ENCODE peak calls at places on chromosome 11, in nine cellular contexts. Q is MM.1S; D is CD8-positive, alpha-beta T cell; X is lower lobe of right lung; U is CD8-positive, alpha-beta memory T cell; B is adrenal gland; K is fibroblast of mammary gland; Z is heart right ventricle; J is hepatocyte. N is an unnamed sample.

GRCh38 chr11:106482920-106483761 is 405.7 kb downstream of the AASDHPPT start:
- DNase-seq in Q (no peak), D (no peak), X (no peak), U (no peak), B (no peak), K (peak), Z (no peak), J (peak), N (no peak)

GRCh38 chr11:61543606-61544306 is 35.2 kb downstream of the LRRC10B start:
- DNase-seq in Q (no peak), D (no peak), X (no peak), U (no peak), B (no peak), K (peak), Z (no peak), J (no peak), N (no peak)

GRCh38 chr11:120068114-120068573 is 69.8 kb downstream of the TRIM29 start:
- DNase-seq in Q (no peak), D (no peak), X (no peak), U (peak), B (no peak), K (peak), Z (no peak), J (peak), N (peak)

GRCh38 chr11:67253872-67254624 is 12.2 kb upstream of the GRK2 start:
- DNase-seq in Q (no peak), D (no peak), X (no peak), U (no peak), B (no peak), K (no peak), Z (no peak), J (no peak), N (no peak)

GRCh38 chr11:2533642-2534115 is 88.9 kb downstream of the KCNQ1 start:
- DNase-seq in Q (peak), D (no peak), X (peak), U (peak), B (peak), K (peak), Z (peak), J (peak), N (peak)

GRCh38 chr11:79080506-79080905 is 360.3 kb downstream of the TENM4 start:
- DNase-seq in Q (no peak), D (no peak), X (no peak), U (no peak), B (no peak), K (peak), Z (no peak), J (peak), N (no peak)

GRCh38 chr11:115645631-115646271 is 141.5 kb upstream of the CADM1 start:
- DNase-seq in Q (no peak), D (no peak), X (no peak), U (no peak), B (no peak), K (no peak), Z (peak), J (peak), N (no peak)

GRCh38 chr11:859394-860131 is 16.9 kb downstream of the TSPAN4 start:
- DNase-seq in Q (no peak), D (no peak), X (peak), U (no peak), B (peak), K (peak), Z (peak), J (peak), N (no peak)

GRCh38 chr11:131066551-131066950 is 150.3 kb upstream of the SNX19 start:
- DNase-seq in Q (no peak), D (no peak), X (no peak), U (no peak), B (no peak), K (no peak), Z (no peak), J (no peak), N (no peak)

GRCh38 chr11:112453601-112454577 is 193.2 kb upstream of the PLET1 start:
- DNase-seq in Q (peak), D (no peak), X (peak), U (peak), B (peak), K (peak), Z (peak), J (peak), N (no peak)

GRCh38 chr11:119664063-119664572 is 64.9 kb downstream of the NECTIN1 start:
- DNase-seq in Q (no peak), D (no peak), X (no peak), U (no peak), B (no peak), K (no peak), Z (no peak), J (peak), N (no peak)

GRCh38 chr11:12270215-12270797 is 107.1 kb upstream of the PARVA start:
- DNase-seq in Q (no peak), D (no peak), X (no peak), U (no peak), B (no peak), K (no peak), Z (no peak), J (no peak), N (no peak)

GRCh38 chr11:71913716-71914115 is 14.7 kb downstream of the XNDC1N start:
- DNase-seq in Q (peak), D (no peak), X (no peak), U (no peak), B (no peak), K (peak), Z (no peak), J (no peak), N (no peak)

GRCh38 chr11:112221263-112221835 is 4.9 kb upstream of the PTS start:
- DNase-seq in Q (no peak), D (no peak), X (no peak), U (no peak), B (no peak), K (no peak), Z (no peak), J (no peak), N (no peak)

GRCh38 chr11:9568854-9569587 is 4.4 kb upstream of the WEE1 start:
- DNase-seq in Q (peak), D (no peak), X (peak), U (no peak), B (peak), K (peak), Z (peak), J (peak), N (peak)

GRCh38 chr11:27012254-27012921 is 18.5 kb downstream of the FIBIN start:
- DNase-seq in Q (no peak), D (no peak), X (no peak), U (no peak), B (peak), K (peak), Z (no peak), J (peak), N (no peak)

GRCh38 chr11:130043575-130043974 is 26.1 kb upstream of the APLP2 start:
- DNase-seq in Q (no peak), D (no peak), X (peak), U (no peak), B (no peak), K (no peak), Z (peak), J (no peak), N (no peak)
- H3K4me3 ChIP-seq in Q (no peak), D (no peak), X (no peak), U (no peak), B (no peak), K (no peak), Z (no peak), J (no peak), N (no peak)

GRCh38 chr11:34819740-34820482 is 96.3 kb downstream of the APIP start:
- DNase-seq in Q (no peak), D (no peak), X (no peak), U (no peak), B (no peak), K (no peak), Z (no peak), J (no peak), N (no peak)
- H3K4me3 ChIP-seq in Q (no peak), D (no peak), X (no peak), U (no peak), B (no peak), K (no peak), Z (no peak), J (no peak), N (no peak)

DNA sequence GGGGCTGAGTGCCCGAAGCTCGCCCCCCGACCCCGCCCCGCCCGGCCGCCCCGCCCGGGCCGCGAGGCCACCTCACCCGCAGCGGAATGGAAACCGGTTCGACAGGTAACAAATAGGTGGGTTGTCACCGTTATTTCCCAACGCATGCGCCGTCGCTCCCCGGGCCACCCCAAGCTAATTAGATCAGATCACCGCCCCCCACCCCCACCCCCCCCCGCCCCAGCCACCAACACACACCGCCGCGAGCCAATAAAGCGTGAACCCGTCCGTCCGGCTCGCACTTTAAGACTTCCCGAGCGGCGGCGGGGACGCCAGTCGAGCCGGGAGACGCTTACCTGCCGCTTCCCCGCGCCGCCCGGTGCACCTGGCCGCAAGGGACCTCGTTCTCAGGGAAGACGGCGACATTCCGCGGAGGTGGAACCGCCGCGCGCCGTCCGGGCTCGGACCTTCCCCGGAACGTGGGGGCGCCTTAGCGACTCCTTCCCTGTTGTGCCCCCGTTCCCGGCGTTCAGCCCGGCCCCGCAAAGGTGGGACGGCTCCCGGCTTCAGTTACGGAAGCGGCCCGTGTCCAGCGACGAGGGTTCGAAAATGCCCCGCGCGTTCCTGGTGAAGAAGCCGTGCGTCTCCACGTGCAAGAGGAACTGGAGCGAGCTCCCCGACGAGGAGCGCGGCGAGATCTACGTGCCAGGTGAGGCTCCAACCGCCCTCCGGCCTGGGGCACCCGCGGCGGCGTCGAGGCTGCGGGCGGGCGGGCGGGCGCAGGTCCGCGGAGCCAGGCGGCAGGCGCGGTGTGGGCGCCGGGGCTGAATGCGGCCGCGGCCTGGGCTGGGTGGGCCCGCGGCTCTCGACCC is at the start of gene OVOL1:
- DNase-seq in Q (no peak), D (no peak), X (peak), U (no peak), B (no peak), K (no peak), Z (no peak), J (peak), N (no peak)
- H3K4me3 ChIP-seq in Q (no peak), D (peak), X (peak), U (no peak), B (no peak), K (no peak), Z (peak), J (peak), N (no peak)

GRCh38 chr11:65432133-65432650 is 9.6 kb downstream of the NEAT1 start:
- DNase-seq in Q (no peak), D (no peak), X (no peak), U (no peak), B (no peak), K (peak), Z (no peak), J (no peak), N (no peak)
- H3K4me3 ChIP-seq in Q (no peak), D (no peak), X (peak), U (no peak), B (no peak), K (no peak), Z (peak), J (no peak), N (peak)

DNA sequence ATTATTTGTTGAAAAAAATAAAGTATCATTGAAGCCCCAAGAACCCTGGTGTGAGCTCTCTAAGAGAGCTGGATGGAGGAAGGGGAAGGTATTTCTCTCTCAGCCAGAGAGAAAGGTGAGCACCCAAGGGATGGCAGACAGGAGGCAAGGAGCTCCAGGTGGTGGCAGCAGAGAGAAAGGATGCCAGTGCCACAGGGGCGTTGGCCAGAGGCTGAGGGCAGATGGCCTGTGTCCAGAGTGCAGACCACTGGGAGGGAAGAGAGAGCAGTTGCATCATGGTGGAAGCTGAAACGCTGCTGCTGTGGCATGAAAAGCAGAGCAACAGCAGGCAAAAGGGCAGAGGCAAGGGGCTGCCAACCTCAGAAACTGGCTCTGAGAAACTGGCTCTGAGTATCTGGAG is 8.5 kb downstream of the SPON1 start:
- DNase-seq in Q (peak), D (no peak), X (no peak), U (no peak), B (no peak), K (peak), Z (no peak), J (peak), N (no peak)
- H3K4me3 ChIP-seq in Q (no peak), D (no peak), X (no peak), U (no peak), B (no peak), K (no peak), Z (no peak), J (no peak), N (no peak)